ENCODE peak calls at places on chromosomes 7 and 10, in five cellular contexts. B is prostate gland, V is K562, H is uterus, S is suprapubic skin. O is an unnamed sample.

GRCh38 chr10:112807013-112807412 is 143.0 kb upstream of the TCF7L2 start:
- DNase-seq in V (no peak), S (no peak), H (no peak), B (no peak), O (peak)

GRCh38 chr7:26653966-26654365 is 210.4 kb downstream of the SKAP2 start:
- DNase-seq in S (no peak), H (no peak), V (no peak), B (no peak), O (no peak)

GRCh38 chr7:2012044-2012900 is 220.5 kb downstream of the MAD1L1 start:
- DNase-seq in S (peak), B (no peak), V (no peak), H (no peak), O (no peak)

GRCh38 chr7:101733713-101734475 is 83.5 kb upstream of the CUX1 start:
- DNase-seq in S (no peak), H (peak), V (peak), B (no peak), O (peak)

GRCh38 chr7:99201027-99201426 is 6.9 kb downstream of the KPNA7 start:
- DNase-seq in V (no peak), H (no peak), B (no peak), S (no peak), O (no peak)

GRCh38 chr10:6401562-6402348 is 178.3 kb downstream of the PRKCQ start:
- DNase-seq in S (peak), V (peak), H (peak), B (peak), O (peak)

GRCh38 chr7:90210925-90211324 is 615 bp upstream of the STEAP2 start:
- DNase-seq in V (no peak), S (no peak), B (no peak), H (peak), O (peak)

GRCh38 chr10:33163941-33164824 is 170.3 kb downstream of the NRP1 start:
- DNase-seq in V (no peak), H (no peak), S (no peak), B (no peak), O (no peak)

GRCh38 chr7:135602304-135602703 is 44.6 kb downstream of the NUP205 start:
- DNase-seq in H (no peak), B (no peak), S (no peak), V (no peak), O (no peak)

GRCh38 chr10:14555806-14556205 is 218.9 kb downstream of the FAM107B start:
- DNase-seq in H (no peak), S (no peak), B (no peak), V (no peak), O (no peak)

GRCh38 chr10:17669185-17669872 is 25.4 kb downstream of the STAM start:
- DNase-seq in B (no peak), V (no peak), H (no peak), S (no peak), O (no peak)

GRCh38 chr7:73885975-73886798 is 25.2 kb downstream of the TMEM270 start:
- DNase-seq in H (peak), B (peak), V (peak), S (no peak), O (no peak)

GRCh38 chr7:5478568-5479045 is 55.0 kb upstream of the TNRC18 start:
- DNase-seq in V (no peak), H (no peak), S (no peak), B (no peak), O (no peak)
- H3K4me3 ChIP-seq in V (no peak), H (peak), S (peak), B (peak), O (no peak)

DNA sequence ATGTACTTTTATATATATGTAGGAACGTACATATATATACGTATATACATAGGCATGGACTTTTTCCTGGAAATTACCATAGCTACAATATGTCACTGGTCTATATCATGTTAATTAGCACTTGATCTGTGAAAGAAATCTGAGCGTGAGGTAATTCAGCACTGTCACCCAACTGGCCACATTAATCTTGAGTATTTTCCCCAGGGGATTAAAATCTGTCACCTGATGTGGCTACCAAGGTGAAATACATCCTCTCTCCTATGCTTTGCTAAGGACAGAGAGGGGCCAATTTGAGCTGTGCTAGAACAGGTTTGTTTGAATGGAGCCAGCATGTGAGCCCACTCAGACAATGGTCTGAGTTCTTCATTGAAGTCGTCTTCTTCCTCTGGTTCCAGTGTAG is 33.3 kb downstream of the CYCS start:
- DNase-seq in B (no peak), S (no peak), H (no peak), V (no peak), O (no peak)
- TF ChIP-seq CTCF in B (no peak), S (no peak), H (no peak), V (no peak), O (no peak)

GRCh38 chr7:130901209-130901783 is 167.3 kb upstream of the KLF14 start:
- DNase-seq in B (peak), S (no peak), V (no peak), H (peak), O (peak)
- TF ChIP-seq POLR2A in B (no peak), S (no peak), V (no peak), H (no peak), O (peak)

GRCh38 chr7:33774762-33775523 is 130.4 kb upstream of the BMPER start:
- DNase-seq in H (peak), S (no peak), V (no peak), B (no peak), O (no peak)
- H3K4me3 ChIP-seq in H (no peak), S (no peak), V (no peak), B (no peak), O (no peak)

GRCh38 chr7:84982199-84982598 is 204.7 kb downstream of the SEMA3D start:
- DNase-seq in V (no peak), S (no peak), H (no peak), B (no peak), O (no peak)

GRCh38 chr7:84981038-84981601 is 205.7 kb downstream of the SEMA3D start:
- DNase-seq in V (no peak), S (no peak), B (no peak), H (no peak), O (no peak)

DNA sequence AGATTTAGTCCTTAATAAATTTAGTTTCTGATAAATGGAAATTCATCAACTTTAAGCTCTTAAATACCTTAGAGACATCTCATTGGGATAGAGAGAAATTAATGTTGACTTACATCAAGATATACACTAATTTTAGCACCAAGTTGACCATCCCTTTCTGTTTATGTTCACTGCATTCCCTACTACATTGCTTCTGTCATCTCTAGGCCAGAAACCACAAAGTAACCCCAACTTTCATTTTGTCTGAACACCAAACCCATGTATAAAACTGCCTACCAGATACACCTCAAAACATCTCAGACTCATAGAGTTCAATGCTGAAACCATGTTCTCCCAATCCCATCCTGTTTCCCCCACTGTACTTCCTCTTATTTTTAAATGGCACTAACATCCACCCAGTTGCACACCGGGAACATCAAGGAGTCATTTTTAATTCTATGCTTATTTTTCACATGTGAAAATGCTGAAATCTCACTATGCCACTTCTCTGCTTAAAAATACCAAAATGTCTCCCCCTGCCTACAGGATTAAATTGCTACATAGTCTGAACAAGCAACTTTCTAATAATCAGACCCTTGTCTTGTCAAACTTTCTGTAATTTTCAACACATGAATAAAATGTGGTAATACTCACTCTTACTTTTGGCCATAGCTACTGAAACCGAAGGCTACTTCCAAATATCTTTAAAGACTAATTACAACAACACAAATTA is 201.6 kb downstream of the SEMA3D start:
- DNase-seq in H (no peak), V (no peak), S (no peak), B (no peak), O (no peak)
- TF ChIP-seq CTCF in H (no peak), V (no peak), S (no peak), B (no peak), O (no peak)

DNA sequence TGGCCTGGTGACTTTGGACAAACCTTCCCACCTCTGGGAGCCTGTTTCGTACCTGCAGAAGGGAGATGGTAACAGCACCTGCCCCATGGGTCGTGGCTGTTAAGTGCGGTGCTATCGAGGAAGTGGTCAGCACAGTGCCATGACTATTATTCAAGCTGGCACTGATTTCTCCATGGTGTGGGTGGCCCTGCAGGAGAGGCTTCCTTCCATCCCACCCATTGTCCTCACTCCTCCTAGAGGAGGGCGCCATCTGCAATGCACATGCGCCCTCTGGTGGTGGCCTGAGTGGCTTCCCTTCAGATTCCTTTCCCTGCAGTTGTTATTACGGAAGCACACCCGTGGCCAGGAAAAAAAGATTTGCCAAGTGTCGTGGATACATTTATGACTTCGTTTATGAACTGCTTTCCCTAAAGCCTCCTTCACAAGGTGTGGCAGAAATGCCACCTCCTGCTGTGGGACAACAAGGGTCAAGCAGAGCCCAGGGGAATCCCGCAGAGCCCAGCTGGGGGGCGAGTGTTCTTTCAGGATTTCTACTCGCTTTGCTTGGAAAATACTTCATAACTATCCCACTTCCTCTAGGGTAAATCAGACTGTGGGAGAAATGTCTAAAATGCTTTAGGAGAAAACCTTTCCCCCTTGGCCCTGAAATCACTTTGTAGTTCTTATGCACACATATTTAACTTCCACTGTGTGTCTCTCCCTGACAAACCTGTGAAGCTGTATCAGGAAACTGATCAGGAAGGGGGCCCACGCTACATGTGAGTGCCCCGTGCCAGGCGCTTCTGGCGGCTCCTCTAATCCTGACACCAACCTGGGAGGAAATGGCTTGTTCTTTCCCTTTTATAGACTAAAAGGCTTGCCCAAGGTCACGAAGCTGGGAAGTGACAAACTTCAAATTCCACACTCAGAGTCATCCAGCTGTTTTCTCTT is 98.0 kb upstream of the ANLN start:
- DNase-seq in S (peak), B (peak), H (peak), V (peak), O (peak)
- TF ChIP-seq POLR2A in S (no peak), B (no peak), H (peak), V (no peak), O (no peak)

DNA sequence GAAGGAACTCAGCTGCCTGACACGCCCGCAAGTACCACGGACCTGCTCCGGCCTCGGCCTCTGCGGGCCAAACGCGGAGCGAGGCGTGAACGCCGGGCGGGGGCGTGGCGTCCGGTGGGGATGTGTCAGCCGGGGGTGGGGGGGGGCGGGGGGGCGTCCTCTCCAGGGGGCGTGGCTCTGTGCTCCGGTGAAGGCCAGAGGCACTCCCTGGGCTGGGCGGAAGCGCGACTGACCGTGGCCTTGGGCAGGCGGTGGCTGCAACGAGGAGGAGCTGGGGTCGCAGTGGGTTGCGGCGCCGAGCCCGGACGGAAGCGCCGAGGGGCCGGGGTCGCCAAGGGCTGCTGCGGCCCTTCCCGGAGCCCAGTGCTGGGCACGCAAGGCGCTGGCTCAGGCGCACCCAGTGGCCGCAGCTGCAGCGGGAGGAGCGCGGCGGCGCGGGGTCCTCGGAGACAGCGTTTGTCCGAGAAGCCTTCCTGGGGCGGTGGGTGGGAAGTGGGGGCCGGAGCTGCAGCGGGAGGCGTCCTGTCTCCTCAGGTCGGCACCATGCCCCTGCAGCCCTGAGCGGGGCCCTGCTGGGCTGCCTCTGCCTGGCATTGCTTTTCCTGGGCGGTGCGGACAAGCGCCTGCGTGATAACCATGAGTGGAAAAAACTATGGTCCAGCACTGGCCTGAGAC is 59.0 kb upstream of the NUPR2 start:
- DNase-seq in V (peak), S (peak), B (no peak), H (peak), O (peak)
- H3K4me3 ChIP-seq in V (no peak), S (peak), B (peak), H (peak), O (peak)

GRCh38 chr7:113405296-113406056 is 287.1 kb upstream of the SMIM30 start:
- DNase-seq in H (no peak), V (no peak), S (no peak), B (no peak), O (no peak)
- TF ChIP-seq CTCF in H (no peak), V (no peak), S (no peak), B (no peak), O (no peak)

GRCh38 chr7:149147072-149147729 is at the start of gene ZNF398:
- DNase-seq in H (peak), V (peak), B (peak), S (peak), O (peak)
- TF ChIP-seq POLR2A in H (peak), V (peak), B (peak), S (no peak), O (peak)

DNA sequence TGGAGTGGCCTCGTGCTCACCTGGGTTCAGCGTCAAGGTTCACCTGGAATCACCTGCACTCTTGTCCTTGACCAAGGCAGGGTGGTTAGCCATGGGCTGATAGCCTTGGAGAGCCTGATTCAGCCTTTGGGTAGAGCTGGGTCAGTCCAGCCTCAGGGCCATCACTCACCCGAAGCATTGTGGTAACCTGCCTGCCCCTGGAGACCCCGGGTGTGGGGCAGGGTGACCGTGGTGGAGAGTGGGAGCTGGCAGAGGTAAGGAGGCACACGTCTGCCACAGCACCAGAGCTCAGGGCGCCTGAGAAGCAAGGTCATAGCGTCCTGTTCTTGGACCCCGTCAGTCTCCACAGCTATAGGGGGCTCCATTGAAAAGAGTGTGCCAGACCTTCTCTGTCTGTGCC is 27.7 kb upstream of the WDFY4 start:
- DNase-seq in B (no peak), V (no peak), H (no peak), S (no peak), O (no peak)
- H3K4me3 ChIP-seq in B (no peak), V (peak), H (no peak), S (no peak), O (no peak)